ENCODE peak calls at places on chromosome 1, in eight cellular contexts. S is AG10803; N is naive thymus-derived CD4-positive, alpha-beta T cell; C is A549; V is fibroblast of mammary gland; P is MM.1S; Y is cardiac fibroblast; O is colonic mucosa. A is an unnamed sample.

GRCh38 chr1:231808990-231809389 is 182.4 kb downstream of the DISC1 start:
- DNase-seq in C (no peak), P (no peak), Y (peak; percentile 71), V (peak; percentile 81), O (no peak), N (no peak), S (peak; percentile 92), A (no peak)

GRCh38 chr1:156012051-156012817 is 8.5 kb downstream of the SSR2 start:
- DNase-seq in C (no peak), P (peak; percentile 82), Y (no peak), O (no peak), N (no peak), V (no peak), S (no peak), A (no peak)

GRCh38 chr1:92655197-92655801 is 129.6 kb downstream of the EVI5 start:
- DNase-seq in N (no peak), S (no peak), Y (no peak), V (no peak), O (no peak), P (no peak), C (no peak), A (no peak)

GRCh38 chr1:112581530-112582192 is 37.3 kb downstream of the ST7L start:
- DNase-seq in Y (no peak), O (no peak), C (no peak), S (no peak), P (no peak), V (peak; percentile 31), N (no peak), A (no peak)

GRCh38 chr1:208531003-208531750 is 287.0 kb upstream of the PLXNA2 start:
- DNase-seq in P (no peak), S (no peak), C (no peak), V (no peak), Y (no peak), N (no peak), O (no peak), A (no peak)

GRCh38 chr1:177937931-177938330 is 31.9 kb downstream of the SEC16B start:
- DNase-seq in O (no peak), C (no peak), S (peak; percentile 69), V (peak; percentile 60), P (no peak), N (no peak), Y (peak; percentile 55), A (no peak)

GRCh38 chr1:5660141-5660935 is 331.9 kb downstream of the NPHP4 start:
- DNase-seq in Y (no peak), N (no peak), O (no peak), S (no peak), V (no peak), C (no peak), P (no peak), A (no peak)

GRCh38 chr1:24866211-24867063 is 63.6 kb downstream of the RUNX3 start:
- DNase-seq in O (peak; percentile 22), P (no peak), C (no peak), S (no peak), Y (no peak), N (no peak), V (no peak), A (no peak)

GRCh38 chr1:229637746-229638145 is 11.7 kb downstream of the URB2 start:
- DNase-seq in O (no peak), V (no peak), P (no peak), N (no peak), C (no peak), Y (no peak), S (no peak), A (no peak)

GRCh38 chr1:229642376-229642775 is 16.3 kb downstream of the URB2 start:
- DNase-seq in C (no peak), O (no peak), V (no peak), S (no peak), P (no peak), N (no peak), Y (no peak), A (no peak)

GRCh38 chr1:229641306-229641705 is 15.3 kb downstream of the URB2 start:
- DNase-seq in Y (no peak), C (no peak), P (no peak), V (no peak), S (no peak), O (no peak), N (no peak), A (no peak)

GRCh38 chr1:229642970-229643369 is 16.9 kb downstream of the URB2 start:
- DNase-seq in S (no peak), P (no peak), V (no peak), Y (no peak), O (no peak), C (no peak), N (no peak), A (no peak)

DNA sequence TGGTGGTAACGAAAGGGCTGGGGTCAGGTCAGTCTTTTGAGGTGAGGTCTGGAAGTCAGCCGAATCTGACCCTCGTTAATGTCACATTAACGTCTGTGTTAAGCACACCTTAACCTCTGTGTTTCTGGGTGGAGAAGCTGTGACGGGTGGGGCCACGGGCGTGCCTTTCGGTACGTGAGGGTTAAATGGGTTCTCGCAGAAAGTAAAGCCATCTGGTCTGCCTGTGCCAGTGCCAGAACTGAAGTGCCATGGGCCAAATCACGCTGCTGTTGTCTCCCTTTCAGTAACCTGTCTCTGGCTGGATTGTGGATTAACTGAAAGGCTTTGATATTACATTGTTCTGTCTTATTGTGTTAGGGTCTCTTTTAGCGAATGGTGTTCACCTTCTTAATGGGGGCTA is 14.4 kb downstream of the URB2 start:
- DNase-seq in Y (no peak), C (no peak), P (no peak), S (no peak), V (no peak), N (no peak), O (peak; percentile 37), A (no peak)
- H3K4me3 ChIP-seq in Y (no peak overlapping the region), C (no peak overlapping the region), P (no peak overlapping the region), S (no peak overlapping the region), V (no peak overlapping the region), N (no peak overlapping the region), O (no peak overlapping the region), A (no peak overlapping the region)

GRCh38 chr1:50978852-50979781 is 9.1 kb downstream of the CDKN2C start:
- DNase-seq in O (peak; percentile 46), P (peak; percentile 46), V (no peak), S (peak; percentile 27), Y (no peak), N (no peak), C (peak; percentile 75), A (peak; percentile 95)

GRCh38 chr1:50980505-50980904 is 10.5 kb downstream of the CDKN2C start:
- DNase-seq in P (no peak), C (no peak), V (no peak), Y (no peak), N (no peak), O (no peak), S (no peak), A (no peak)

GRCh38 chr1:50981741-50982140 is 11.7 kb downstream of the CDKN2C start:
- DNase-seq in O (no peak), S (peak; percentile 33), V (peak; percentile 59), P (no peak), Y (no peak), C (no peak), N (no peak), A (no peak)

GRCh38 chr1:50978144-50978851 is 8.3 kb downstream of the CDKN2C start:
- DNase-seq in N (peak; percentile 55), P (peak; percentile 52), O (peak; percentile 76), V (peak; percentile 63), S (peak; percentile 65), Y (peak; percentile 61), C (peak; percentile 84), A (no peak)

GRCh38 chr1:50979964-50980363 is 9.9 kb downstream of the CDKN2C start:
- DNase-seq in C (no peak), S (no peak), P (no peak), V (no peak), O (no peak), N (no peak), Y (no peak), A (no peak)
- H3K4me3 ChIP-seq in C (peak overlapping the region; percentile 71), S (peak overlapping the region; percentile 28), P (no peak overlapping the region), V (no peak overlapping the region), O (no peak overlapping the region), N (no peak overlapping the region), Y (no peak overlapping the region), A (no peak overlapping the region)

GRCh38 chr1:114034561-114035303 is 55.5 kb downstream of the OLFML3 start:
- DNase-seq in V (peak; percentile 22), P (no peak), O (no peak), C (no peak), Y (no peak), N (no peak), S (no peak), A (no peak)

GRCh38 chr1:114035304-114035700 is 56.0 kb downstream of the OLFML3 start:
- DNase-seq in P (no peak), V (no peak), C (no peak), O (no peak), S (no peak), Y (no peak), N (no peak), A (no peak)

GRCh38 chr1:114033961-114034360 is 54.7 kb downstream of the OLFML3 start:
- DNase-seq in S (no peak), C (no peak), O (no peak), N (no peak), P (no peak), V (no peak), Y (no peak), A (no peak)

GRCh38 chr1:114032271-114033218 is 53.3 kb downstream of the OLFML3 start:
- DNase-seq in Y (peak; percentile 28), S (peak; percentile 72), V (peak; percentile 96), N (no peak), C (peak; percentile 29), P (no peak), O (no peak), A (no peak)

GRCh38 chr1:114033219-114033706 is 54.0 kb downstream of the OLFML3 start:
- DNase-seq in Y (peak; percentile 17), O (no peak), P (no peak), C (peak; percentile 44), S (no peak), V (no peak), N (no peak), A (peak; percentile 19)
- H3K4me3 ChIP-seq in Y (no peak overlapping the region), O (no peak overlapping the region), P (no peak overlapping the region), C (no peak overlapping the region), S (no peak overlapping the region), V (no peak overlapping the region), N (no peak overlapping the region), A (no peak overlapping the region)

GRCh38 chr1:160045653-160046052 is 13.9 kb upstream of the PIGM start:
- DNase-seq in C (no peak), Y (no peak), V (no peak), N (no peak), S (no peak), O (no peak), P (no peak), A (no peak)

GRCh38 chr1:160048335-160048734 is 16.5 kb upstream of the PIGM start:
- DNase-seq in Y (no peak), P (no peak), N (no peak), O (no peak), C (no peak), V (no peak), S (no peak), A (no peak)

GRCh38 chr1:160043543-160043942 is 11.8 kb upstream of the PIGM start:
- DNase-seq in N (no peak), V (no peak), S (no peak), P (no peak), O (no peak), Y (no peak), C (no peak), A (no peak)

GRCh38 chr1:160047116-160047991 is 15.6 kb upstream of the PIGM start:
- DNase-seq in V (no peak), N (no peak), S (no peak), P (peak; percentile 33), C (no peak), Y (no peak), O (no peak), A (no peak)

DNA sequence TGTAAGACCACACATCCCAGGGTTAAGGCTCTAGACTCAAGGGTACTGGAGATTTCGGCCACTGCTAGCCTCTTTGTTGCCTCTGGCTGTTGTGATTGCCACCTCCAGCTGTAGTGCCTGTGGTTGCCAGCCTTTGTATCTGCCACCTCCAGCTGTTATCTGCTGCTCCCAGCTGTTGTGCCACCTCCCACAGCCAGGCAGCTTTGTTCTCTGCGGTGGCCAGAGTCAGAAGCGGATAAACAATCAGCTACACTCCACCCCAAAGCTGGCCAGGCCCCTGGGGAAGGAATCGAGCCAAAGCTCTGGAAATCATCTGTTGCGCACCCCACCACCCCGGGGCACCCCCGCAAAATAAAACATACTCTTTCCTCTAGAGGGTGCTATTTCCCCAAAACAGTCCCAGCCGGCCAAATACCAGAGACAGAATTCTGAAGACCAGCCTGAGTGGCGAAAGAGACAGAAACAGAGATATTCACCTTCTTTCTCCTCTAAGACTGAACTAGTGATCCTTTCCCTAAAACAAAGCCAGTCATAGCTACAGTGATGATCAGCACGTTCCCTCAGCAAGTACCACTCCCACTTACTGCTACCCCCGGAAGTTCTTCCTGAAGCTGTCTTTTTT is 14.8 kb upstream of the PIGM start:
- DNase-seq in S (peak; percentile 44), O (peak; percentile 32), N (peak; percentile 56), P (peak; percentile 73), C (peak; percentile 26), V (peak; percentile 51), Y (peak; percentile 59), A (peak; percentile 46)
- H3K4me3 ChIP-seq in S (no peak overlapping the region), O (no peak overlapping the region), N (no peak overlapping the region), P (peak overlapping the region; percentile 44), C (peak overlapping the region; percentile 17), V (no peak overlapping the region), Y (no peak overlapping the region), A (peak overlapping the region; percentile 33)